ENCODE peak calls at places on chromosomes 5 and 9, in ten cellular contexts. V is M059J; A is naive thymus-derived CD4-positive, alpha-beta T cell; I is H9; S is AG08395; F is AG09309; K is fibroblast of lung; G is endothelial cell of umbilical vein; W is spleen; N is posterior cingulate gyrus. U is an unnamed sample.

GRCh38 chr9:119283118-119283794 is 86.0 kb downstream of the BRINP1 start:
- DNase-seq in V (peak; percentile 20), A (no peak), I (peak; percentile 87), S (peak; percentile 41), F (no peak), K (no peak), G (no peak), W (no peak), N (peak; percentile 33), U (no peak)

GRCh38 chr9:97811534-97812246 is 41.3 kb upstream of the FOXE1 start:
- DNase-seq in V (peak; percentile 80), A (no peak), I (no peak), S (peak; percentile 58), F (no peak), K (peak; percentile 2), G (peak; percentile 10), W (no peak), N (no peak), U (no peak)

GRCh38 chr5:111197523-111197922 is 26.7 kb upstream of the CAMK4 start:
- DNase-seq in V (peak; percentile 22), A (no peak), I (no peak), S (peak; percentile 3), F (no peak), K (peak; percentile 22), G (no peak), W (no peak), N (peak; percentile 10), U (no peak)

GRCh38 chr9:93091453-93092081 is 4.5 kb upstream of the CARD19 start:
- DNase-seq in V (peak; percentile 80), A (no peak), I (peak; percentile 24), S (peak; percentile 56), F (no peak), K (peak; percentile 90), G (peak; percentile 29), W (peak; percentile 59), N (no peak), U (no peak)

GRCh38 chr5:142327111-142327842 is 2.5 kb upstream of the SPRY4 start:
- DNase-seq in V (no peak), A (no peak), I (peak; percentile 52), S (peak; percentile 74), F (peak; percentile 74), K (peak; percentile 84), G (no peak), W (no peak), N (no peak), U (no peak)

GRCh38 chr5:149714877-149715502 is 15.1 kb upstream of the PPARGC1B start:
- DNase-seq in V (no peak), A (no peak), I (no peak), S (no peak), F (no peak), K (no peak), G (no peak), W (no peak), N (no peak), U (no peak)

GRCh38 chr5:38450627-38451371 is 105.6 kb downstream of the LIFR start:
- DNase-seq in V (no peak), A (no peak), I (no peak), S (peak; percentile 25), F (no peak), K (peak; percentile 63), G (peak; percentile 71), W (no peak), N (no peak), U (no peak)

GRCh38 chr9:115627511-115627910 is 509.6 kb upstream of the TNC start:
- DNase-seq in V (no peak), A (no peak), I (no peak), S (no peak), F (no peak), K (no peak), G (no peak), W (no peak), N (no peak), U (no peak)

GRCh38 chr9:10447036-10447435 is 165.8 kb downstream of the PTPRD start:
- DNase-seq in V (no peak), A (no peak), I (no peak), S (no peak), F (no peak), K (no peak), G (no peak), W (no peak), N (no peak), U (no peak)

GRCh38 chr9:108297025-108297424 is 558.8 kb downstream of the ACTL7B start:
- DNase-seq in V (peak; percentile 28), A (no peak), I (no peak), S (peak; percentile 81), F (peak; percentile 91), K (peak; percentile 98), G (no peak), W (no peak), N (no peak), U (no peak)

GRCh38 chr5:107458322-107458721 is 212.4 kb downstream of the EFNA5 start:
- DNase-seq in V (no peak), A (no peak), I (no peak), S (no peak), F (no peak), K (no peak), G (no peak), W (no peak), N (no peak), U (no peak)

GRCh38 chr9:109286571-109286977 is 34.3 kb downstream of the EPB41L4B start:
- DNase-seq in V (peak; percentile 93), A (no peak), I (no peak), S (peak; percentile 33), F (peak; percentile 46), K (peak; percentile 5), G (no peak), W (no peak), N (no peak), U (no peak)

GRCh38 chr9:109817846-109818472 is 38.0 kb downstream of the PALM2AKAP2 start:
- DNase-seq in V (peak; percentile 97), A (no peak), I (peak; percentile 58), S (peak; percentile 88), F (peak; percentile 90), K (peak; percentile 98), G (peak; percentile 88), W (no peak), N (no peak), U (peak; percentile 51)

GRCh38 chr5:83553000-83553486 is 81.5 kb downstream of the VCAN start:
- DNase-seq in V (no peak), A (no peak), I (no peak), S (peak; percentile 60), F (peak; percentile 46), K (peak; percentile 57), G (no peak), W (no peak), N (no peak), U (no peak)

GRCh38 chr5:98722188-98722587 is 51.3 kb upstream of the RGMB start:
- DNase-seq in V (peak; percentile 57), A (no peak), I (no peak), S (no peak), F (no peak), K (no peak), G (no peak), W (no peak), N (no peak), U (no peak)

GRCh38 chr9:128689820-128690683 is 1.0 kb downstream of the SET start:
- DNase-seq in V (peak; percentile 40), A (peak; percentile 45), I (peak; percentile 45), S (peak; percentile 68), F (no peak), K (peak; percentile 59), G (peak; percentile 15), W (peak; percentile 89), N (no peak), U (no peak)

GRCh38 chr5:154851351-154851750 is 948 bp upstream of the FAXDC2 start:
- DNase-seq in V (no peak), A (no peak), I (no peak), S (no peak), F (no peak), K (no peak), G (no peak), W (no peak), N (no peak), U (no peak)

GRCh38 chr9:123738664-123739063 is 191.3 kb downstream of the DENND1A start:
- DNase-seq in V (no peak), A (no peak), I (no peak), S (no peak), F (no peak), K (no peak), G (no peak), W (no peak), N (no peak), U (no peak)

GRCh38 chr5:9201011-9201410 is 344.9 kb downstream of the SEMA5A start:
- DNase-seq in V (no peak), A (no peak), I (no peak), S (no peak), F (no peak), K (no peak), G (no peak), W (no peak), N (no peak), U (no peak)

GRCh38 chr5:151499636-151500035 is 52.2 kb downstream of the SLC36A1 start:
- DNase-seq in V (no peak), A (no peak), I (no peak), S (no peak), F (no peak), K (peak; percentile 34), G (no peak), W (no peak), N (no peak), U (no peak)

GRCh38 chr9:85200726-85201402 is 531.3 kb downstream of the NTRK2 start:
- DNase-seq in V (peak; percentile 85), A (no peak), I (no peak), S (peak; percentile 9), F (peak; percentile 29), K (peak; percentile 15), G (peak; percentile 94), W (no peak), N (no peak), U (no peak)

GRCh38 chr9:110126986-110127864 is 80.7 kb downstream of the C9orf152 start:
- DNase-seq in V (no peak), A (no peak), I (peak; percentile 70), S (no peak), F (no peak), K (peak; percentile 97), G (peak; percentile 80), W (peak; percentile 78), N (no peak), U (no peak)